ENCODE peak calls at places on chromosomes 13 and 19, in seven cellular contexts. One of them, this sample, is unnamed.

GRCh38 chr19:33373701-33374405 is at the start of gene CEBPG:
- DNase-seq in HEK293T: peak
- DNase-seq in putamen: no peak
- DNase-seq in NCI-H510A: no peak
- DNase-seq in CD8-positive, alpha-beta memory T cell: no peak
- DNase-seq in H54: peak
- DNase-seq in fibroblast of the aortic adventitia: peak
- DNase-seq in this sample: peak

GRCh38 chr19:2330632-2331284 is 2.3 kb downstream of the SPPL2B start:
- DNase-seq in HEK293T: no peak
- DNase-seq in putamen: no peak
- DNase-seq in NCI-H510A: no peak
- DNase-seq in CD8-positive, alpha-beta memory T cell: no peak
- DNase-seq in H54: no peak
- DNase-seq in fibroblast of the aortic adventitia: no peak
- DNase-seq in this sample: no peak

GRCh38 chr19:55684946-55685681 is 10.1 kb downstream of the EPN1 start:
- DNase-seq in HEK293T: no peak
- DNase-seq in putamen: no peak
- DNase-seq in NCI-H510A: no peak
- DNase-seq in CD8-positive, alpha-beta memory T cell: no peak
- DNase-seq in H54: no peak
- DNase-seq in fibroblast of the aortic adventitia: no peak
- DNase-seq in this sample: no peak

GRCh38 chr13:108322206-108322824 is 52.8 kb downstream of the TNFSF13B start:
- DNase-seq in HEK293T: peak
- DNase-seq in putamen: no peak
- DNase-seq in NCI-H510A: peak
- DNase-seq in CD8-positive, alpha-beta memory T cell: peak
- DNase-seq in H54: peak
- DNase-seq in fibroblast of the aortic adventitia: peak
- DNase-seq in this sample: no peak

GRCh38 chr19:932647-933552 is 7.1 kb downstream of the ARID3A start:
- DNase-seq in HEK293T: no peak
- DNase-seq in putamen: no peak
- DNase-seq in NCI-H510A: no peak
- DNase-seq in CD8-positive, alpha-beta memory T cell: peak
- DNase-seq in H54: peak
- DNase-seq in fibroblast of the aortic adventitia: peak
- DNase-seq in this sample: no peak

GRCh38 chr19:39692822-39693221 is 11.5 kb upstream of the LGALS14 start:
- DNase-seq in HEK293T: no peak
- DNase-seq in putamen: no peak
- DNase-seq in NCI-H510A: no peak
- DNase-seq in CD8-positive, alpha-beta memory T cell: no peak
- DNase-seq in H54: no peak
- DNase-seq in fibroblast of the aortic adventitia: no peak
- DNase-seq in this sample: no peak

GRCh38 chr13:23547000-23547590 is 23.1 kb upstream of the TNFRSF19 start:
- DNase-seq in HEK293T: no peak
- DNase-seq in putamen: no peak
- DNase-seq in NCI-H510A: no peak
- DNase-seq in CD8-positive, alpha-beta memory T cell: no peak
- DNase-seq in H54: no peak
- DNase-seq in fibroblast of the aortic adventitia: peak
- DNase-seq in this sample: no peak

GRCh38 chr13:41822560-41822959 is 138.3 kb downstream of the VWA8 start:
- DNase-seq in HEK293T: no peak
- DNase-seq in putamen: no peak
- DNase-seq in NCI-H510A: no peak
- DNase-seq in CD8-positive, alpha-beta memory T cell: no peak
- DNase-seq in H54: no peak
- DNase-seq in fibroblast of the aortic adventitia: no peak
- DNase-seq in this sample: no peak

GRCh38 chr13:21079761-21080730 is 18.7 kb upstream of the LATS2 start:
- DNase-seq in HEK293T: no peak
- DNase-seq in putamen: no peak
- DNase-seq in NCI-H510A: no peak
- DNase-seq in CD8-positive, alpha-beta memory T cell: no peak
- DNase-seq in H54: peak
- DNase-seq in fibroblast of the aortic adventitia: peak
- DNase-seq in this sample: no peak